ENCODE peak calls at places on chromosomes 11 and 22, in four cellular contexts. P, B, O and H are unnamed samples.

GRCh38 chr22:38240734-38241252 is 32.0 kb downstream of the TMEM184B start:
- DNase-seq in P (peak), B (peak), O (no peak), H (no peak)

GRCh38 chr22:44890416-44891292 is 119.2 kb downstream of the PHF21B start:
- DNase-seq in P (no peak), B (no peak), O (no peak), H (no peak)

GRCh38 chr22:50530280-50530856 is 556 bp upstream of the TYMP start:
- DNase-seq in P (no peak), B (peak), O (peak), H (no peak)

GRCh38 chr11:64998690-64999431 is 2.1 kb upstream of the BATF2 start:
- DNase-seq in P (no peak), B (no peak), O (no peak), H (no peak)

GRCh38 chr11:6586434-6587359 is 16.7 kb downstream of the RRP8 start:
- DNase-seq in P (no peak), B (no peak), O (no peak), H (no peak)

GRCh38 chr22:49010086-49010863 is 817.4 kb downstream of the BRD1 start:
- DNase-seq in P (no peak), B (no peak), O (no peak), H (peak)

GRCh38 chr11:98711011-98711410 is 309.7 kb upstream of the CNTN5 start:
- DNase-seq in P (no peak), B (no peak), O (no peak), H (no peak)

GRCh38 chr11:61475433-61475832 is 33.1 kb upstream of the LRRC10B start:
- DNase-seq in P (no peak), B (no peak), O (no peak), H (no peak)

GRCh38 chr22:48783821-48784266 is 1043.8 kb downstream of the BRD1 start:
- DNase-seq in P (no peak), B (no peak), O (no peak), H (no peak)

GRCh38 chr22:19824197-19825015 is 30.3 kb downstream of the GNB1L start:
- DNase-seq in P (no peak), B (no peak), O (no peak), H (no peak)

GRCh38 chr22:42376721-42377177 is 55.5 kb downstream of the NFAM1 start:
- DNase-seq in P (no peak), B (peak), O (no peak), H (peak)

GRCh38 chr22:39954584-39955055 is 5.6 kb upstream of the TMA7B start:
- DNase-seq in P (no peak), B (peak), O (peak), H (no peak)

GRCh38 chr11:117842131-117842941 is 17.8 kb upstream of the FXYD2 start:
- DNase-seq in P (no peak), B (no peak), O (no peak), H (no peak)

GRCh38 chr11:75330279-75330678 is 21.2 kb downstream of the ARRB1 start:
- DNase-seq in P (no peak), B (no peak), O (no peak), H (peak)